ENCODE peak calls at places on chromosomes 2 and 18, in four cellular contexts. I is psoas muscle, G is K562, E is pancreas. C is an unnamed sample.

GRCh38 chr2:190379249-190379964 is 28.7 kb upstream of the MFSD6 start:
- DNase-seq in I (no peak), G (peak; percentile 12), E (no peak), C (no peak)

GRCh38 chr2:164882276-164882675 is 40.7 kb upstream of the COBLL1 start:
- DNase-seq in I (no peak), G (no peak), E (no peak), C (no peak)

GRCh38 chr2:229417176-229417575 is 146.1 kb upstream of the PID1 start:
- DNase-seq in I (no peak), G (no peak), E (no peak), C (no peak)

GRCh38 chr2:55809875-55810620 is 113.5 kb downstream of the EFEMP1 start:
- DNase-seq in I (peak; percentile 45), G (no peak), E (no peak), C (no peak)

GRCh38 chr2:159807183-159808037 is 9.4 kb upstream of the CD302 start:
- DNase-seq in I (no peak), G (peak; percentile 66), E (no peak), C (no peak)

GRCh38 chr2:197506658-197507057 is 6.5 kb downstream of the HSPE1 start:
- DNase-seq in I (no peak), G (no peak), E (no peak), C (no peak)

GRCh38 chr2:129769402-129769991 is 210.0 kb upstream of the RAB6C start:
- DNase-seq in I (no peak), G (no peak), E (no peak), C (no peak)

GRCh38 chr2:18825856-18826255 is 236.5 kb upstream of the NT5C1B start:
- DNase-seq in I (no peak), G (no peak), E (no peak), C (no peak)

GRCh38 chr2:15789381-15790062 is 150.8 kb upstream of the MYCN start:
- DNase-seq in I (no peak), G (no peak), E (no peak), C (no peak)

GRCh38 chr2:147600223-147600622 is 244.6 kb upstream of the ACVR2A start:
- DNase-seq in I (no peak), G (no peak), E (no peak), C (no peak)

GRCh38 chr2:33099989-33100388 is 153.2 kb downstream of the LTBP1 start:
- DNase-seq in I (no peak), G (no peak), E (no peak), C (no peak)

GRCh38 chr2:135651717-135652116 is 89.9 kb upstream of the UBXN4 start:
- DNase-seq in I (no peak), G (no peak), E (no peak), C (no peak)

GRCh38 chr18:63249781-63250180 is 69.8 kb downstream of the BCL2 start:
- DNase-seq in I (no peak), G (no peak), E (no peak), C (peak; percentile 41)

GRCh38 chr2:109459485-109459884 is 154.3 kb downstream of the SEPTIN10 start:
- DNase-seq in I (no peak), G (no peak), E (no peak), C (no peak)

GRCh38 chr2:136208682-136209081 is 90.7 kb upstream of the CXCR4 start:
- DNase-seq in I (no peak), G (no peak), E (no peak), C (no peak)

GRCh38 chr2:211846714-211847113 is 691.9 kb downstream of the ERBB4 start:
- DNase-seq in I (no peak), G (no peak), E (no peak), C (no peak)

GRCh38 chr2:112529751-112530150 is 12.5 kb upstream of the POLR1B start:
- DNase-seq in I (no peak), G (no peak), E (no peak), C (no peak)

GRCh38 chr2:168698959-168699358 is 103.5 kb upstream of the NOSTRIN start:
- DNase-seq in I (no peak), G (no peak), E (no peak), C (no peak)

GRCh38 chr2:181805228-181806038 is 86.1 kb upstream of the ITPRID2 start:
- DNase-seq in I (no peak), G (no peak), E (no peak), C (no peak)

GRCh38 chr2:197813093-197813787 is 8.8 kb downstream of the PLCL1 start:
- DNase-seq in I (no peak), G (peak; percentile 56), E (no peak), C (no peak)

GRCh38 chr2:216713691-216714411 is 18.5 kb upstream of the IGFBP5 start:
- DNase-seq in I (peak; percentile 44), G (no peak), E (no peak), C (no peak)

GRCh38 chr2:38375711-38376345 is 1.2 kb downstream of the ATL2 start:
- DNase-seq in I (peak; percentile 46), G (no peak), E (peak; percentile 49), C (no peak)

GRCh38 chr2:177543007-177543760 is 150.6 kb downstream of the AGPS start:
- DNase-seq in I (peak; percentile 23), G (no peak), E (no peak), C (no peak)

GRCh38 chr2:17616405-17616804 is 75.9 kb downstream of the VSNL1 start:
- DNase-seq in I (no peak), G (no peak), E (no peak), C (no peak)

GRCh38 chr18:68314403-68314802 is 400.5 kb downstream of the TMX3 start:
- DNase-seq in I (no peak), G (no peak), E (no peak), C (no peak)

GRCh38 chr2:12169060-12169406 is 422.6 kb downstream of the LPIN1 start:
- DNase-seq in I (peak; percentile 21), G (no peak), E (no peak), C (no peak)

GRCh38 chr2:205232086-205232485 is 450.2 kb upstream of the NRP2 start:
- DNase-seq in I (no peak), G (no peak), E (no peak), C (no peak)

GRCh38 chr2:213934560-213934959 is 476.3 kb upstream of the VWC2L start:
- DNase-seq in I (no peak), G (no peak), E (no peak), C (no peak)

GRCh38 chr18:26383454-26384270 is 157.4 kb downstream of the TAF4B start:
- DNase-seq in I (no peak), G (peak; percentile 58), E (no peak), C (peak; percentile 30)

GRCh38 chr18:59087391-59087790 is 52.3 kb upstream of the SEC11C start:
- DNase-seq in I (no peak), G (no peak), E (no peak), C (peak; percentile 43)

GRCh38 chr2:136185991-136186771 is 68.2 kb upstream of the CXCR4 start:
- DNase-seq in I (no peak), G (no peak), E (no peak), C (no peak)

GRCh38 chr2:195683174-195683573 is 26.1 kb downstream of the SLC39A10 start:
- DNase-seq in I (no peak), G (no peak), E (no peak), C (no peak)

GRCh38 chr2:104929663-104930062 is 75.7 kb downstream of the POU3F3 start:
- DNase-seq in I (no peak), G (no peak), E (no peak), C (no peak)

GRCh38 chr18:76518073-76518472 is 23.0 kb upstream of the ZNF516 start:
- DNase-seq in I (no peak), G (no peak), E (no peak), C (no peak)

DNA sequence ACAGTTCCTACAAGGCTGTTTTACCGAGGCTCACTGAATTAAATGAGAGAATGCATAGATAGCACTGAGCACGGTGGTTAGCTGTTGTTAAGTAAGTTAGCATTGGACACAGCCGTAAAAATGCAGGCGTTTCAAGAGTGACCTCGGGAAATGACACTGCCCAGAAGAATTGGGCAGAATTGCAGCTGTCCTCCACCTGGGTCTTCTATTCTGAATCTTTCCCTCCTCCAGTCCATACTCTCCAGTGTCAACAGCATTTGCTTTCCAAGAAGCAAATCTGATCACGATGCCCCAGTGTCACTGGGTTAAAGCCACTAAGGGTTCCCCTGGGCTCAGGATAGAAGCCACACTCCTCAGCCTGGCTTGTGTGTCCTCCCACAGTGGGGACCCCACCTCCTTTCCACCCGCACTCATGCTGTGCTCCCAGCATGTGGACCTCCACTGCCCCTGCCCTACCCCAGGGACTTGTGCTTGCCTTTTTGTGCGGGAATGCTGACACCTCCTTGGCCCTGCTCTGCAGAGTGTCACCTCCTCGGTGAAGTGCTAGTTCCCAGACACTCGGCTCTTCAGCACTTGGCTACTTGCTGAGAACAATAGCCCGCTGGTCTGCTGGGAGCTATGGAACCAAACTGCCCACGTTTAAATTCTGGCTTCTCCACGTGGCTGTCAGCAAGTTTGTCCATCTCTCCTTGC is 135.0 kb downstream of the ANTXR1 start:
- DNase-seq in I (no peak), G (no peak), E (no peak), C (no peak)
- H3K4me1 ChIP-seq in I (no peaks in the 10 kb centered on the region), G (no peaks in the 10 kb centered on the region), E (no peaks in the 10 kb centered on the region), C (no peaks in the 10 kb centered on the region)

GRCh38 chr2:110674620-110675555 is 3.0 kb downstream of the BUB1 start:
- DNase-seq in I (peak; percentile 12), G (no peak), E (no peak), C (no peak)
- H3K4me3 ChIP-seq in I (no peak overlapping the region), G (no peak overlapping the region), E (no peak overlapping the region), C (no peak overlapping the region)

GRCh38 chr2:74006424-74006823 is 21.7 kb downstream of the TET3 start:
- DNase-seq in I (no peak), G (no peak), E (no peak), C (no peak)
- H3K4me1 ChIP-seq in I (peaks cover 26% of the 10 kb centered on the region), G (peaks cover 51% of the 10 kb centered on the region), E (peaks cover 8% of the 10 kb centered on the region), C (peaks cover 6% of the 10 kb centered on the region)

DNA sequence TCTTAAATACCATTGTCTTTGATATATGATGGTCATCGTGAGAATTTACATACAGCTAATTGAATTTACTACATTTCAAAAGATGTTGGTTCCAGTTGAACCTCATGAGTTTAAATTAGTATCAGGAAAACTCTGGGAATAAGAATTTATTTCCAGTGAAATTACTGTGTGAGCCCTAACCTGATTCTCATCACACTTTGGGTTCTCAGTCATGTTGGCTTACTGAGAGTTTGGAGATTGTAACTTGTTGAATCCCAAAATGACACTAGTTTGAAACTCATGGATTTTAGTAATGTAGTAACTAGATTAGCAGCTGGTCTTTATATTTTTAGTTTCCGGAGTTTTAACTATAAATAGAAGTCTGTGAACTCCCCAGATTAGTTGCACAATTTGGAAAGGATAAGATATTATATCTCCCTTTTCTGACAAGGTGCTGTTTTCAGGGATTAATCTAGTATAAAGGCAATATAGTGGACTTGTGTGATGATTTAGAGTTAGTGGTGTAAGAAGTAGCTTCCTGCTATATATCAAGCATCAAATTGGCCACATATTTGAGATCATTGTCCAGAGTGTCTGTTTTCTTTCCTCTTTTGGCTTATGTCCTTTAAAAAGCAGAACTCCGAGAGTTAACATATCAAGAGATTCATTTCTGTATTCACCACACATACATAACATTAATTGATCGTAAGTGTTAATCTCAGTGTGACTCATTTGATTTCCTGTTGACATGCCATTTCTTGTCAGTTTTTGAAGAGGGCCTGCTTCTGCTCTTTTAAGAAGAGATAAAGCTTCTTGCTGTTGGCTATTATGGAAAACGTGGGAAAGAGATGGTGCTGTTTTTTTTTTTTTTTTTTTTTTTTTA is 15.7 kb downstream of the NDUFV2 start:
- DNase-seq in I (no peak), G (no peak), E (no peak), C (peak; percentile 52)
- H3K4me3 ChIP-seq in I (peak overlapping the region; percentile 44), G (no peak overlapping the region), E (no peak overlapping the region), C (peak overlapping the region; percentile 32)

C was measured in naive thymus-derived CD4-positive, alpha-beta T cell.